ENCODE peak calls at places on chromosomes 12 and 14, in nine cellular contexts. X, O, T, E, L, M, H, G and Z are unnamed samples.

GRCh38 chr14:39762576-39763401 is 330.6 kb upstream of the FBXO33 start:
- DNase-seq in G (no peak), T (no peak), O (no peak), M (no peak), L (no peak), X (no peak), E (no peak), H (peak), Z (no peak)

GRCh38 chr12:53061404-53062010 is 11.6 kb downstream of the TNS2 start:
- DNase-seq in G (peak), E (no peak), X (no peak), T (no peak), O (no peak), H (no peak), L (no peak), M (no peak), Z (peak)

GRCh38 chr12:53200458-53201169 is 6.4 kb downstream of the ITGB7 start:
- DNase-seq in T (peak), X (no peak), M (no peak), H (no peak), O (no peak), E (no peak), L (no peak), G (no peak), Z (no peak)

GRCh38 chr14:104967414-104968152 is 10.6 kb downstream of the AHNAK2 start:
- DNase-seq in E (no peak), T (no peak), O (peak), H (peak), M (no peak), G (peak), L (peak), X (peak), Z (peak)

GRCh38 chr12:123106640-123107359 is 44.1 kb downstream of the PITPNM2 start:
- DNase-seq in E (no peak), H (peak), O (no peak), M (no peak), L (peak), T (peak), X (no peak), G (no peak), Z (no peak)

GRCh38 chr12:104060791-104061190 is 3.5 kb upstream of the HCFC2 start:
- DNase-seq in E (no peak), O (no peak), H (no peak), X (no peak), L (no peak), T (no peak), G (no peak), M (no peak), Z (no peak)

GRCh38 chr12:132946507-132946820 is 9.6 kb downstream of the ZNF605 start:
- DNase-seq in X (no peak), O (no peak), H (no peak), G (no peak), M (no peak), T (no peak), E (no peak), L (no peak), Z (no peak)

GRCh38 chr12:6231359-6232268 is 31.4 kb downstream of the CD9 start:
- DNase-seq in G (no peak), T (no peak), L (no peak), M (no peak), O (no peak), X (no peak), E (no peak), H (peak), Z (no peak)

GRCh38 chr12:117035287-117035686 is 63.9 kb downstream of the TESC start:
- DNase-seq in H (no peak), L (no peak), G (no peak), M (no peak), O (no peak), T (no peak), X (no peak), E (no peak), Z (no peak)

GRCh38 chr12:93181396-93181965 is 196.2 kb upstream of the NUDT4 start:
- DNase-seq in T (no peak), M (no peak), L (no peak), E (no peak), H (no peak), G (no peak), X (no peak), O (no peak), Z (no peak)

GRCh38 chr14:104383931-104384775 is 195.4 kb upstream of the C14orf180 start:
- DNase-seq in O (no peak), X (peak), T (peak), H (no peak), L (peak), E (no peak), M (no peak), G (peak), Z (peak)

GRCh38 chr12:54037360-54038259 is 4.8 kb downstream of the HOXC5 start:
- DNase-seq in G (no peak), E (no peak), H (no peak), O (no peak), M (no peak), L (no peak), X (no peak), T (no peak), Z (peak)

GRCh38 chr12:44299524-44299923 is 463.6 kb downstream of the TMEM117 start:
- DNase-seq in H (no peak), G (no peak), L (no peak), E (no peak), X (no peak), T (no peak), O (no peak), M (no peak), Z (no peak)

GRCh38 chr14:67526676-67527459 is 6.2 kb upstream of the PLEKHH1 start:
- DNase-seq in G (peak), H (peak), L (no peak), E (peak), X (peak), T (peak), O (peak), M (no peak), Z (peak)

GRCh38 chr12:23810327-23810902 is 139.1 kb downstream of the SOX5 start:
- DNase-seq in X (no peak), L (no peak), M (no peak), G (no peak), T (no peak), O (no peak), E (no peak), H (no peak), Z (no peak)